ENCODE peak calls at places on chromosomes 1 and 21, in five cellular contexts. Q is kidney, L is OCI-LY7, U is cardiac muscle cell, P is right lobe of liver. O is an unnamed sample.

GRCh38 chr21:38236232-38236631 is 20.6 kb upstream of the KCNJ15 start:
- DNase-seq in P (no peak), U (no peak), L (no peak), Q (no peak), O (no peak)

GRCh38 chr1:232384172-232384571 is 245.8 kb downstream of the SIPA1L2 start:
- DNase-seq in U (no peak), L (no peak), Q (no peak), P (no peak), O (no peak)

GRCh38 chr1:48917901-48918603 is 141.4 kb upstream of the BEND5 start:
- DNase-seq in L (no peak), Q (no peak), U (no peak), P (peak; percentile 73), O (no peak)

GRCh38 chr1:110383311-110383990 is 7.4 kb downstream of the SLC16A4 start:
- DNase-seq in L (peak; percentile 21), U (no peak), Q (no peak), P (no peak), O (no peak)

GRCh38 chr1:242605521-242605920 is 81.0 kb upstream of the PLD5 start:
- DNase-seq in Q (no peak), L (no peak), P (no peak), U (no peak), O (no peak)

GRCh38 chr1:55073187-55073916 is 34.0 kb downstream of the PCSK9 start:
- DNase-seq in L (no peak), Q (no peak), P (no peak), U (no peak), O (no peak)

GRCh38 chr1:170674239-170674638 is 10.3 kb downstream of the PRRX1 start:
- DNase-seq in L (no peak), Q (no peak), P (no peak), U (no peak), O (no peak)

GRCh38 chr1:44515416-44515815 is 110.4 kb downstream of the RNF220 start:
- DNase-seq in Q (no peak), U (no peak), P (no peak), L (no peak), O (peak; percentile 60)

GRCh38 chr1:63701187-63701586 is 72.6 kb upstream of the ROR1 start:
- DNase-seq in U (no peak), P (no peak), Q (no peak), L (no peak), O (no peak)

GRCh38 chr1:11039351-11040104 is 7.5 kb downstream of the MASP2 start:
- DNase-seq in L (no peak), Q (no peak), U (no peak), P (no peak), O (no peak)
- H3K27ac ChIP-seq in L (no peak overlapping the region), Q (no peak overlapping the region), U (no peak overlapping the region), P (no peak overlapping the region), O (no peak overlapping the region)

GRCh38 chr1:240833057-240833456 is 221.1 kb upstream of the GREM2 start:
- DNase-seq in P (no peak), L (no peak), Q (no peak), U (no peak), O (peak; percentile 56)

GRCh38 chr1:240831191-240831631 is 219.3 kb upstream of the GREM2 start:
- DNase-seq in L (no peak), Q (no peak), P (no peak), U (no peak), O (peak; percentile 59)

GRCh38 chr1:240827786-240828185 is 215.8 kb upstream of the GREM2 start:
- DNase-seq in P (no peak), L (no peak), U (no peak), Q (no peak), O (no peak)

GRCh38 chr1:240831922-240832321 is 220.0 kb upstream of the GREM2 start:
- DNase-seq in U (no peak), P (no peak), Q (no peak), L (no peak), O (no peak)
- TF ChIP-seq CTCF in U (no peak), P (no peak), Q (no peak), L (peak; percentile 65), O (no peak)

GRCh38 chr1:50974618-50974935 is 4.5 kb downstream of the CDKN2C start:
- DNase-seq in L (no peak), Q (no peak), U (no peak), P (no peak), O (no peak)

GRCh38 chr1:50975436-50975835 is 5.4 kb downstream of the CDKN2C start:
- DNase-seq in U (no peak), P (no peak), L (no peak), Q (no peak), O (no peak)

GRCh38 chr1:50977575-50978143 is 7.6 kb downstream of the CDKN2C start:
- DNase-seq in L (peak; percentile 64), Q (peak; percentile 82), U (peak; percentile 47), P (peak; percentile 74), O (peak; percentile 44)

GRCh38 chr1:50976890-50977574 is 7.0 kb downstream of the CDKN2C start:
- DNase-seq in P (peak; percentile 51), U (no peak), Q (no peak), L (peak; percentile 65), O (peak; percentile 18)

DNA sequence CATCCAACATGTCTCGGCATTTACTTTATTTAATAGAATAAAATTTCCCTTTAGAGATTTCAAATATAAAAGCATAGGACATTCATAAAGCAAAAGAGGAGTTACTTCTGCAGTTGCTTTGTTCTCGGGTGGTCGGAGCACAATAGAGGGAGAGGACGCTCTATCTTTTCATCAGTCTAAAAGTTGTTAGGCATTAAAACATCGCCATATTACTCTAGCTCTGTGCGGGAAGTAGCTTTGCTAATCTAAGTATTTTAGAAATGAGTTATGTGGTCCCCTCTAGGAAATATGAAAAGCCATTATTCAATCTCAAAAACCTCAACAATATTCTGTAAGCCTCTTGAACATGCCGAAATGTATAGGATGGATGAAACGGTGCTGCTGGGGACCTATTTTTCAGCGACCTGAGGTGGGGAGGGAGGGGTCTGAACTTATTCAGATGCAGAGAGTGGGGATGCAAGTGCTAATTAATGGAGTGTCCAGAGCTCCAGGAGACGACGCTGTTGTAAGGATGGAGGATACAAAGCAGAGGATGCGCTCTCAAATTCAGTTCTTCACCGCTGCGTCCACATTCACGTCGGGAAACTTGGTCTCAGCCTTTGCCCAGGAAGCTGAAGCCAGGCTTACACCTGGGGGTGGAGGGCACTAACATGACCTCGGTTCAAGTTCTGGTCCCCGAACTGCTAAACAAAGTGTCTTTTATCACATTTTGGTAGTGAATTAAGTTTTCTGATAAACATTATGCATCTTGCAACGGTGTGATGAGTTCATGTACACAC is 6.3 kb downstream of the CDKN2C start:
- DNase-seq in U (no peak), Q (no peak), L (peak; percentile 39), P (no peak), O (no peak)
- H3K27ac ChIP-seq in U (no peak overlapping the region), Q (no peak overlapping the region), L (peak overlapping the region; percentile 51), P (no peak overlapping the region), O (peak overlapping the region; percentile 95)

GRCh38 chr1:7264101-7264500 is 478.8 kb downstream of the CAMTA1 start:
- DNase-seq in U (no peak), P (no peak), L (no peak), Q (no peak), O (no peak)

GRCh38 chr1:7266561-7266960 is 481.3 kb downstream of the CAMTA1 start:
- DNase-seq in L (no peak), P (no peak), U (no peak), Q (no peak), O (no peak)

GRCh38 chr1:7267493-7267892 is 482.2 kb downstream of the CAMTA1 start:
- DNase-seq in Q (no peak), L (no peak), P (no peak), U (no peak), O (no peak)

GRCh38 chr1:7268983-7269382 is 483.7 kb downstream of the CAMTA1 start:
- DNase-seq in Q (no peak), P (no peak), U (no peak), L (no peak), O (no peak)

GRCh38 chr1:7265771-7266371 is 480.6 kb downstream of the CAMTA1 start:
- DNase-seq in L (no peak), U (no peak), Q (peak; percentile 95), P (peak; percentile 93), O (peak; percentile 92)
- TF ChIP-seq CTCF in L (no peak), U (no peak), Q (no peak), P (no peak), O (no peak)

GRCh38 chr1:204104331-204105222 is 31.7 kb downstream of the SOX13 start:
- DNase-seq in L (peak; percentile 20), Q (no peak), P (no peak), U (no peak), O (peak; percentile 72)

GRCh38 chr1:204106825-204107224 is 33.9 kb downstream of the SOX13 start:
- DNase-seq in U (no peak), Q (no peak), L (no peak), P (no peak), O (no peak)

GRCh38 chr1:204102719-204103118 is 29.8 kb downstream of the SOX13 start:
- DNase-seq in Q (no peak), L (no peak), U (no peak), P (no peak), O (peak; percentile 67)

GRCh38 chr1:204102029-204102611 is 29.2 kb downstream of the SOX13 start:
- DNase-seq in L (no peak), U (no peak), Q (peak; percentile 76), P (no peak), O (no peak)

GRCh38 chr1:204103121-204103741 is 30.3 kb downstream of the SOX13 start:
- DNase-seq in P (no peak), U (no peak), Q (no peak), L (no peak), O (no peak)
- H3K27ac ChIP-seq in P (no peak overlapping the region), U (no peak overlapping the region), Q (peak overlapping the region; percentile 77), L (no peak overlapping the region), O (peak overlapping the region; percentile 74)

O was measured in RWPE1.